ENCODE peak calls at places on chromosome 5, in four cellular contexts. One of them, this sample, is unnamed.

GRCh38 chr5:103259705-103260355 is 1.3 kb downstream of the MACIR start:
- DNase-seq in HepG2: peak; percentile 19
- DNase-seq in HCT116: no peak
- DNase-seq in GM12878: no peak
- DNase-seq in this sample: peak; percentile 60

GRCh38 chr5:142192296-142192695 is 83.7 kb downstream of the NDFIP1 start:
- DNase-seq in GM12878: no peak
- DNase-seq in HepG2: no peak
- DNase-seq in HCT116: no peak
- DNase-seq in this sample: no peak

GRCh38 chr5:69368458-69369368 is 607 bp downstream of the AK6 start:
- DNase-seq in HCT116: peak; percentile 31
- DNase-seq in GM12878: no peak
- DNase-seq in HepG2: peak; percentile 57
- DNase-seq in this sample: no peak

GRCh38 chr5:101675510-101675909 is 620.6 kb downstream of the SLCO4C1 start:
- DNase-seq in GM12878: no peak
- DNase-seq in HepG2: no peak
- DNase-seq in HCT116: no peak
- DNase-seq in this sample: no peak

GRCh38 chr5:6772886-6773285 is 59.7 kb downstream of the TENT4A start:
- DNase-seq in GM12878: no peak
- DNase-seq in HepG2: no peak
- DNase-seq in HCT116: no peak
- DNase-seq in this sample: no peak

GRCh38 chr5:108360280-108360679 is 21.6 kb downstream of the FBXL17 start:
- DNase-seq in HCT116: no peak
- DNase-seq in HepG2: no peak
- DNase-seq in GM12878: no peak
- DNase-seq in this sample: no peak

GRCh38 chr5:122741681-122742080 is 33.2 kb upstream of the SNX2 start:
- DNase-seq in HCT116: no peak
- DNase-seq in HepG2: no peak
- DNase-seq in GM12878: no peak
- DNase-seq in this sample: no peak

GRCh38 chr5:1793966-1794895 is 5.4 kb downstream of the MRPL36 start:
- DNase-seq in HepG2: peak; percentile 52
- DNase-seq in GM12878: no peak
- DNase-seq in HCT116: no peak
- DNase-seq in this sample: no peak

GRCh38 chr5:179870403-179870903 is 11.8 kb upstream of the MRNIP start:
- DNase-seq in GM12878: no peak
- DNase-seq in HCT116: no peak
- DNase-seq in HepG2: peak; percentile 29
- DNase-seq in this sample: peak; percentile 48

GRCh38 chr5:56791396-56791795 is 24.0 kb upstream of the MAP3K1 start:
- DNase-seq in HCT116: no peak
- DNase-seq in GM12878: no peak
- DNase-seq in HepG2: no peak
- DNase-seq in this sample: no peak

GRCh38 chr5:151288180-151288579 is 15.4 kb downstream of the SLC36A3 start:
- DNase-seq in HepG2: peak; percentile 6
- DNase-seq in GM12878: no peak
- DNase-seq in HCT116: peak; percentile 41
- DNase-seq in this sample: peak; percentile 11
- TF ChIP-seq JUND in HepG2: no peak
- TF ChIP-seq JUND in GM12878: no peak
- TF ChIP-seq JUND in HCT116: peak; percentile 79
- TF ChIP-seq JUND in this sample: no peak

DNA sequence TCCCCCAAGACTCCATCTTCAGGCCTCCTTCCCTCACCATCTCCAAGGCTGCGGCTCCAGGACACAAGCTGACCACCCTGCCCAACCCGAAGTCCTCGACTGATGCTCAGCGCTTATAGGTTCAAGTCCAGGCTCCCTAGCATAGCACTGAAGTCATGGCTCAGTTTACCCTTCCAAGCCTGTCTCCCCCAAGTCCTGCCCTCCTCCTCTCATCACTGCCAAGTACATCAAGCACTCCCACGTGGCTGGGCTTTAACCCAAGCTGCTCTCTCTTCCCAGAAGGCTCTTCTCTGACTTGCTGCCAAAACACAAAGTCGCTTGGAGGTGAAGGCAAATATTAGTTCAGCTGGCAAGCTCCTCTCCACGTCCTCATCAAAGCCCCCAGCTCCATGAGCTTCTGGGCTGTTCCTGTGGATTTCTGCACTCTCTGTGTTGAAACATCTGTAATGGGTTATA is 22.1 kb upstream of the MARCHF6 start:
- DNase-seq in GM12878: no peak
- DNase-seq in HepG2: peak; percentile 89
- DNase-seq in HCT116: no peak
- DNase-seq in this sample: peak; percentile 73
- TF ChIP-seq JUND in GM12878: no peak
- TF ChIP-seq JUND in HepG2: no peak
- TF ChIP-seq JUND in HCT116: no peak
- TF ChIP-seq JUND in this sample: no peak

DNA sequence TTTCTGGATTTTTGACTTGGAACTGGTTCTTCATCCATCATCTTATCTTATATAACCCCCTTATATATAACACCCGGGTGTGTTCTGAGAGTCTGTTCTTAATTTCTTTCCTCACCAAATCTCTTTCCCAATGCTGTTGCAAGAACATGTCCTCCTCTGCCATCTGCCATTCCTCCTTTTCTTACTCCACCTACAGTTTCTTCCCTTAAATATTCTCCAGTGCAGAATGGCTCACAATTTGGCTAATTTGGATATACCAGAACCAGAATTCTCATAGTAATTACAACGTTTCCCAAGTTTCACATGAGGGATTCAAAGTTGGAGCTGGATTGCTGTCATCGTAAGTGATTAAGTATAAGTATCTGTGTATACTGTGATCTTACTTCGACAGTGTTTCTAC is 28.0 kb downstream of the SKP2 start:
- DNase-seq in GM12878: no peak
- DNase-seq in HepG2: no peak
- DNase-seq in HCT116: no peak
- DNase-seq in this sample: no peak
- TF ChIP-seq JUND in GM12878: no peak
- TF ChIP-seq JUND in HepG2: no peak
- TF ChIP-seq JUND in HCT116: no peak
- TF ChIP-seq JUND in this sample: no peak

DNA sequence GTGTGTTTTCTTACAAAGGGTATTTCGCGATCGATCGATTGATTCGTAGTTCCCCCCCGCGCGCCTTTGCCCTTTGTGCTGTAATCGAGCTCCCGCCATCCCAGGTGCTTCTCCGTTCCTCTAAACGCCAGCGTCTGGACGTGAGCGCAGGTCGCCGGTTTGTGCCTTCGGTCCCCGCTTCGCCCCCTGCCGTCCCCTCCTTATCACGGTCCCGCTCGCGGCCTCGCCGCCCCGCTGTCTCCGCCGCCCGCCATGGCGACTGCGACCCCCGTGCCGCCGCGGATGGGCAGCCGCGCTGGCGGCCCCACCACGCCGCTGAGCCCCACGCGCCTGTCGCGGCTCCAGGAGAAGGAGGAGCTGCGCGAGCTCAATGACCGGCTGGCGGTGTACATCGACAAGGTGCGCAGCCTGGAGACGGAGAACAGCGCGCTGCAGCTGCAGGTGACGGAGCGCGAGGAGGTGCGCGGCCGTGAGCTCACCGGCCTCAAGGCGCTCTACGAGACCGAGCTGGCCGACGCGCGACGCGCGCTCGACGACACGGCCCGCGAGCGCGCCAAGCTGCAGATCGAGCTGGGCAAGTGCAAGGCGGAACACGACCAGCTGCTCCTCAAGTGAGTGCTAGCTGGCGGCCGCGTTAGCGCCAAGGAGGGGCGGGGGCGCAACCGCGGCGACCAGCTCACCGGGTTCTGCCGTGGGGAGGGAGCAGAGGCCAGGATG is 479 bp downstream of the LMNB1 start:
- DNase-seq in HepG2: peak; percentile 9
- DNase-seq in GM12878: no peak
- DNase-seq in HCT116: no peak
- DNase-seq in this sample: peak; percentile 84
- TF ChIP-seq JUND in HepG2: no peak
- TF ChIP-seq JUND in GM12878: no peak
- TF ChIP-seq JUND in HCT116: no peak
- TF ChIP-seq JUND in this sample: no peak

DNA sequence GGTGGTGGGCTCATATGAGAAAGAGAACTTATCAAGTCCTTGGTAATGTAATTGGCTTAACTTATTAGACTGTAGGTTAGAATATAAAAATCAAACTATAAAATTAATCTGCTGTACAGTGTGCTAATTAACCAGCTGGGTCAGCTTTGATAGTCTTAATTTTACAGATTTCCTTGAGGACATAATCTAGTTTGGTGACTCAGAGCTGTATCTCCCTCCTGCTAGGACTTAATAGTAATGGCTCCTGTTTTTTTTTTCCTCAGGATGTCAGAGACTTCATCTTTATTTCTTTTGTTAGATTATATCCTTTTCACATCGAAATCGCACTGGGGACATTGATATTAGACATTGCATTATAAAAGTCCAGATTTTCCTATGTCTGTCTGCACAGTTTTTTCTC is 346.3 kb upstream of the RIOK2 start:
- DNase-seq in HCT116: no peak
- DNase-seq in GM12878: no peak
- DNase-seq in HepG2: no peak
- DNase-seq in this sample: no peak
- TF ChIP-seq JUND in HCT116: no peak
- TF ChIP-seq JUND in GM12878: no peak
- TF ChIP-seq JUND in HepG2: no peak
- TF ChIP-seq JUND in this sample: no peak

DNA sequence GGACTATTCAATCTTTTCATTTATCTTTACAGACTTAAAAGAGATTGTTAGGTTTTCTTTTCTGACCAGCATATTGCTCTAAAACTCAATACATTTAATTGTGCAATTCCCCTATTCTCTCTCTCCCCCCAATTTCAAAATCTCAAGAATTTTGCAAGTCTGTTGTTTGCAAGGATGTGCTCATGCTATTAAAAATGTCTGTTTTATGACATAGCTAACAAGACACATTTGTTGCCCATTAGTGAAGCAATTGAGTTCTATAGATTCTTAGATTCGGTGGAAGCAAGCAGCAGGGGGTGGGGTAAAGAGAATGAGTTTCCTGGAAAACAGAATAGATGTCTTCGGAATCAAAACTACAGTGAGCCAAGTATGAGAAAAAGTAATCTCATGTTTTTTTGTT is 8.5 kb upstream of the CSNK1A1 start:
- DNase-seq in HepG2: no peak
- DNase-seq in HCT116: no peak
- DNase-seq in GM12878: no peak
- DNase-seq in this sample: no peak
- TF ChIP-seq JUND in HepG2: no peak
- TF ChIP-seq JUND in HCT116: no peak
- TF ChIP-seq JUND in GM12878: no peak
- TF ChIP-seq JUND in this sample: no peak

DNA sequence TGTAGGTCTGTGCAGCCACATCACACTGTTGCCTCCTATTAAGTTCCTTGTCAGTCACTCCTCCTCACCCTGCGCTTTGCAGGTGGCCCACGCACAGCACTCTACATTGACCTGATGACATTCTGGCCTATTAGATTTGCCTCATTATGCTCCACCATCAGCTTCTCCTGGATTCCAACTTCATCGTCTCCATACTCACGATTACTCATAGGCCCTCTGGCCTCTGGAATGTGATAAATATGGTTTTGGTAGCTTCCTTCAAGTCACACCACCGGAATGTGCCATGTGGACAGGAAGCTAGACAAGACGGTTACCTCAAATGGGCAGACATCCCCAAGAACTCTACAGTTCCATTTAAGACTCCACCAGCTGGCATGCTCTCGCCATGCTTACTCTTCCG is 158.0 kb upstream of the LHFPL2 start:
- DNase-seq in HCT116: peak; percentile 4
- DNase-seq in HepG2: no peak
- DNase-seq in GM12878: no peak
- DNase-seq in this sample: no peak
- TF ChIP-seq JUND in HCT116: no peak
- TF ChIP-seq JUND in HepG2: no peak
- TF ChIP-seq JUND in GM12878: no peak
- TF ChIP-seq JUND in this sample: no peak

GRCh38 chr5:109453251-109453650 is 43.5 kb upstream of the PJA2 start:
- DNase-seq in GM12878: no peak
- DNase-seq in HCT116: no peak
- DNase-seq in HepG2: no peak
- DNase-seq in this sample: no peak

GRCh38 chr5:109448838-109449237 is 39.1 kb upstream of the PJA2 start:
- DNase-seq in HepG2: no peak
- DNase-seq in GM12878: no peak
- DNase-seq in HCT116: no peak
- DNase-seq in this sample: no peak

GRCh38 chr5:109450129-109450877 is 40.5 kb upstream of the PJA2 start:
- DNase-seq in HepG2: no peak
- DNase-seq in HCT116: no peak
- DNase-seq in GM12878: no peak
- DNase-seq in this sample: no peak

GRCh38 chr5:109452661-109453060 is 42.9 kb upstream of the PJA2 start:
- DNase-seq in GM12878: no peak
- DNase-seq in HCT116: no peak
- DNase-seq in HepG2: no peak
- DNase-seq in this sample: no peak

DNA sequence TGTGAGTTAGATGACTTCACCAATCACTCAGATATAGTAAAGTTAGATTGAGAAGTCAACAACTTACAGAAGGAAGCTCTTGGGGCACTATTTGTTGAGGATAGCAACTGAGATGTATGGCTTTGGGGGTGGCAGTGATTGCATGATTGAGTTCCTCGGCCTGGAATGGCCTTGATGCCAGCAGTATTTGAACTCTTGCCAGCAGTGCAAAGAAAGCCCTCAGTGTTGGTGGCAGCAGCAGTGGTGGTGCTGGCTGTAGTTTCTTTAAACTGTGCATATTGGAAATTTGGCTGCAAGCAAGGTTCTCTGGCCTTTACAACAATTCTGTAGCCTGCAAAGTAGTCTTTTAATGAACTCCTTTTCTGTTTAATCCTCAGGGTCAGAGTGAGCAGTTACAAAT is 41.4 kb upstream of the PJA2 start:
- DNase-seq in HepG2: no peak
- DNase-seq in HCT116: no peak
- DNase-seq in GM12878: no peak
- DNase-seq in this sample: no peak
- TF ChIP-seq JUND in HepG2: no peak
- TF ChIP-seq JUND in HCT116: no peak
- TF ChIP-seq JUND in GM12878: no peak
- TF ChIP-seq JUND in this sample: no peak

This sample was measured in T47D.